ENCODE peak calls at places on chromosomes 2 and 18, in nine cellular contexts. E is T1000; R is left lobe of liver; I is SJSA1; P is effector memory CD8-positive, alpha-beta T cell; Z is DMS 273 treated with DMSO at 0.1 percent for 48 hours; U is M059J; G is CMK; L is T-helper 2 cell. M is an unnamed sample.

GRCh38 chr2:96150007-96150406 is 4.8 kb upstream of the DUSP2 start:
- DNase-seq in E (no peak), R (no peak), I (no peak), P (peak), Z (no peak), U (no peak), G (no peak), L (no peak), M (no peak)

GRCh38 chr2:96962567-96963203 is 23.7 kb downstream of the FAM178B start:
- DNase-seq in E (no peak), R (no peak), I (no peak), P (peak), Z (no peak), U (no peak), G (no peak), L (peak), M (no peak)

GRCh38 chr2:65064728-65065552 is 8.7 kb downstream of the CEP68 start:
- DNase-seq in E (peak), R (no peak), I (peak), P (peak), Z (peak), U (peak), G (peak), L (no peak), M (peak)

GRCh38 chr2:121336528-121337294 is 51.7 kb upstream of the TFCP2L1 start:
- DNase-seq in E (no peak), R (no peak), I (no peak), P (no peak), Z (no peak), U (no peak), G (no peak), L (no peak), M (no peak)

GRCh38 chr18:14978962-14979535 is 231.1 kb downstream of the ANKRD30B start:
- DNase-seq in E (no peak), R (no peak), I (no peak), P (no peak), Z (peak), U (peak), G (no peak), L (no peak), M (no peak)

GRCh38 chr2:230925879-230926765 is 1.1 kb upstream of the GPR55 start:
- DNase-seq in E (no peak), R (peak), I (no peak), P (no peak), Z (no peak), U (no peak), G (no peak), L (no peak), M (no peak)

GRCh38 chr2:185738679-185739472 is at the start of gene FSIP2:
- DNase-seq in E (peak), R (peak), I (no peak), P (no peak), Z (no peak), U (no peak), G (peak), L (no peak), M (no peak)

GRCh38 chr2:84889332-84889731 is 8.4 kb upstream of the TRABD2A start:
- DNase-seq in E (no peak), R (no peak), I (no peak), P (no peak), Z (no peak), U (no peak), G (no peak), L (no peak), M (no peak)

GRCh38 chr2:105238664-105239240 is 2.8 kb upstream of the GPR45 start:
- DNase-seq in E (no peak), R (no peak), I (peak), P (no peak), Z (no peak), U (no peak), G (no peak), L (no peak), M (no peak)

GRCh38 chr18:26104037-26104436 is 13.6 kb upstream of the SS18 start:
- DNase-seq in E (no peak), R (no peak), I (no peak), P (no peak), Z (no peak), U (no peak), G (no peak), L (no peak), M (no peak)

GRCh38 chr2:85522090-85522647 is 16.8 kb upstream of the MAT2A start:
- DNase-seq in E (no peak), R (no peak), I (no peak), P (no peak), Z (no peak), U (no peak), G (no peak), L (no peak), M (no peak)

GRCh38 chr2:28709101-28709500 is 42.5 kb upstream of the PPP1CB start:
- DNase-seq in E (no peak), R (peak), I (no peak), P (no peak), Z (no peak), U (no peak), G (no peak), L (no peak), M (no peak)

GRCh38 chr2:169999041-169999440 is 171.8 kb downstream of the UBR3 start:
- DNase-seq in E (no peak), R (no peak), I (no peak), P (no peak), Z (peak), U (no peak), G (no peak), L (no peak), M (no peak)